ENCODE peak calls at places on chromosomes 3 and 15, in four cellular contexts. One of them, this sample, is unnamed.
A peak's percentile ranks its signal among the peaks of the same experiment; 100 is the strongest.

GRCh38 chr3:98540346-98540745 is 8.6 kb downstream of the GPR15 start:
- DNase-seq in CD8-positive, alpha-beta memory T cell: no peak
- DNase-seq in keratinocyte: no peak
- DNase-seq in A549: no peak
- DNase-seq in this sample: no peak

GRCh38 chr3:100089802-100090668 is 24.3 kb downstream of the FILIP1L start:
- DNase-seq in CD8-positive, alpha-beta memory T cell: no peak
- DNase-seq in keratinocyte: no peak
- DNase-seq in A549: peak; percentile 49
- DNase-seq in this sample: peak; percentile 60

GRCh38 chr3:78844307-78844706 is 923.5 kb downstream of the ROBO1 start:
- DNase-seq in CD8-positive, alpha-beta memory T cell: no peak
- DNase-seq in keratinocyte: no peak
- DNase-seq in A549: no peak
- DNase-seq in this sample: no peak

GRCh38 chr15:31263751-31264533 is 62.7 kb upstream of the KLF13 start:
- DNase-seq in CD8-positive, alpha-beta memory T cell: peak; percentile 57
- DNase-seq in keratinocyte: no peak
- DNase-seq in A549: no peak
- DNase-seq in this sample: peak; percentile 24

GRCh38 chr3:69309810-69310209 is 76.1 kb downstream of the FRMD4B start:
- DNase-seq in CD8-positive, alpha-beta memory T cell: no peak
- DNase-seq in keratinocyte: no peak
- DNase-seq in A549: peak; percentile 60
- DNase-seq in this sample: no peak

GRCh38 chr3:31958721-31959152 is 22.3 kb downstream of the OSBPL10 start:
- DNase-seq in CD8-positive, alpha-beta memory T cell: no peak
- DNase-seq in keratinocyte: no peak
- DNase-seq in A549: no peak
- DNase-seq in this sample: no peak

GRCh38 chr3:141257971-141258370 is 26.3 kb downstream of the PXYLP1 start:
- DNase-seq in CD8-positive, alpha-beta memory T cell: no peak
- DNase-seq in keratinocyte: no peak
- DNase-seq in A549: no peak
- DNase-seq in this sample: peak; percentile 2

GRCh38 chr15:96285715-96286367 is 44.7 kb upstream of the NR2F2 start:
- DNase-seq in CD8-positive, alpha-beta memory T cell: no peak
- DNase-seq in keratinocyte: no peak
- DNase-seq in A549: no peak
- DNase-seq in this sample: no peak

GRCh38 chr3:13896473-13897154 is 16.7 kb upstream of the WNT7A start:
- DNase-seq in CD8-positive, alpha-beta memory T cell: peak; percentile 32
- DNase-seq in keratinocyte: no peak
- DNase-seq in A549: peak; percentile 78
- DNase-seq in this sample: peak; percentile 77

GRCh38 chr3:124315215-124316033 is 323.5 kb upstream of the ROPN1 start:
- DNase-seq in CD8-positive, alpha-beta memory T cell: no peak
- DNase-seq in keratinocyte: no peak
- DNase-seq in A549: peak; percentile 25
- DNase-seq in this sample: no peak

GRCh38 chr3:120983841-120984240 is 75.8 kb downstream of the STXBP5L start:
- DNase-seq in CD8-positive, alpha-beta memory T cell: no peak
- DNase-seq in keratinocyte: no peak
- DNase-seq in A549: no peak
- DNase-seq in this sample: no peak

GRCh38 chr3:168002786-168003368 is 92.8 kb downstream of the GOLIM4 start:
- DNase-seq in CD8-positive, alpha-beta memory T cell: no peak
- DNase-seq in keratinocyte: peak; percentile 54
- DNase-seq in A549: peak; percentile 26
- DNase-seq in this sample: peak; percentile 5

GRCh38 chr15:90603893-90604292 is 74.2 kb downstream of the CRTC3 start:
- DNase-seq in CD8-positive, alpha-beta memory T cell: no peak
- DNase-seq in keratinocyte: no peak
- DNase-seq in A549: peak; percentile 47
- DNase-seq in this sample: no peak

GRCh38 chr3:72144773-72145505 is 360.0 kb upstream of the PROK2 start:
- DNase-seq in CD8-positive, alpha-beta memory T cell: no peak
- DNase-seq in keratinocyte: no peak
- DNase-seq in A549: no peak
- DNase-seq in this sample: no peak

GRCh38 chr3:187296915-187297314 is 5.4 kb upstream of the MASP1 start:
- DNase-seq in CD8-positive, alpha-beta memory T cell: no peak
- DNase-seq in keratinocyte: no peak
- DNase-seq in A549: no peak
- DNase-seq in this sample: no peak

GRCh38 chr15:99137877-99138276 is 33.0 kb downstream of the SYNM start:
- DNase-seq in CD8-positive, alpha-beta memory T cell: no peak
- DNase-seq in keratinocyte: no peak
- DNase-seq in A549: no peak
- DNase-seq in this sample: no peak

GRCh38 chr15:70267879-70268278 is 170.2 kb upstream of the TLE3 start:
- DNase-seq in CD8-positive, alpha-beta memory T cell: no peak
- DNase-seq in keratinocyte: peak; percentile 38
- DNase-seq in A549: no peak
- DNase-seq in this sample: no peak

GRCh38 chr15:69305204-69305931 is 6.7 kb downstream of the PAQR5 start:
- DNase-seq in CD8-positive, alpha-beta memory T cell: no peak
- DNase-seq in keratinocyte: no peak
- DNase-seq in A549: peak; percentile 99
- DNase-seq in this sample: no peak

GRCh38 chr3:195692361-195692700 is 28.4 kb upstream of the MUC20 start:
- DNase-seq in CD8-positive, alpha-beta memory T cell: no peak
- DNase-seq in keratinocyte: no peak
- DNase-seq in A549: no peak
- DNase-seq in this sample: no peak

GRCh38 chr3:44880284-44880683 is 5.9 kb downstream of the TGM4 start:
- DNase-seq in CD8-positive, alpha-beta memory T cell: no peak
- DNase-seq in keratinocyte: no peak
- DNase-seq in A549: no peak
- DNase-seq in this sample: no peak

GRCh38 chr3:46012246-46012645 is 15.0 kb downstream of the XCR1 start:
- DNase-seq in CD8-positive, alpha-beta memory T cell: no peak
- DNase-seq in keratinocyte: no peak
- DNase-seq in A549: no peak
- DNase-seq in this sample: no peak

GRCh38 chr3:17041009-17041408 is 156.3 kb downstream of the PLCL2 start:
- DNase-seq in CD8-positive, alpha-beta memory T cell: no peak
- DNase-seq in keratinocyte: no peak
- DNase-seq in A549: no peak
- DNase-seq in this sample: no peak

GRCh38 chr3:45921158-45922038 is 21.9 kb upstream of the CXCR6 start:
- DNase-seq in CD8-positive, alpha-beta memory T cell: no peak
- DNase-seq in keratinocyte: no peak
- DNase-seq in A549: no peak
- DNase-seq in this sample: no peak

GRCh38 chr15:51104512-51104911 is 9.8 kb upstream of the TNFAIP8L3 start:
- DNase-seq in CD8-positive, alpha-beta memory T cell: no peak
- DNase-seq in keratinocyte: no peak
- DNase-seq in A549: no peak
- DNase-seq in this sample: no peak

GRCh38 chr3:135007622-135008021 is 212.6 kb downstream of the EPHB1 start:
- DNase-seq in CD8-positive, alpha-beta memory T cell: no peak
- DNase-seq in keratinocyte: no peak
- DNase-seq in A549: no peak
- DNase-seq in this sample: no peak

GRCh38 chr3:78134496-78134895 is 1094.6 kb downstream of the ROBO2 start:
- DNase-seq in CD8-positive, alpha-beta memory T cell: no peak
- DNase-seq in keratinocyte: no peak
- DNase-seq in A549: no peak
- DNase-seq in this sample: no peak

GRCh38 chr3:50251220-50251619 is 15.2 kb downstream of the GNAI2 start:
- DNase-seq in CD8-positive, alpha-beta memory T cell: no peak
- DNase-seq in keratinocyte: peak; percentile 97
- DNase-seq in A549: peak; percentile 53
- DNase-seq in this sample: no peak

GRCh38 chr3:37961622-37962455 is 28.7 kb upstream of the VILL start:
- DNase-seq in CD8-positive, alpha-beta memory T cell: no peak
- DNase-seq in keratinocyte: no peak
- DNase-seq in A549: no peak
- DNase-seq in this sample: no peak

GRCh38 chr15:69659454-69660050 is 206.9 kb downstream of the RPLP1 start:
- DNase-seq in CD8-positive, alpha-beta memory T cell: no peak
- DNase-seq in keratinocyte: no peak
- DNase-seq in A549: no peak
- DNase-seq in this sample: no peak

GRCh38 chr3:100776736-100777135 is 67.4 kb downstream of the TFG start:
- DNase-seq in CD8-positive, alpha-beta memory T cell: no peak
- DNase-seq in keratinocyte: no peak
- DNase-seq in A549: no peak
- DNase-seq in this sample: no peak

GRCh38 chr3:136938334-136938733 is 19.4 kb upstream of the IL20RB start:
- DNase-seq in CD8-positive, alpha-beta memory T cell: no peak
- DNase-seq in keratinocyte: no peak
- DNase-seq in A549: no peak
- DNase-seq in this sample: no peak

GRCh38 chr3:79516795-79517194 is 251.0 kb downstream of the ROBO1 start:
- DNase-seq in CD8-positive, alpha-beta memory T cell: no peak
- DNase-seq in keratinocyte: no peak
- DNase-seq in A549: no peak
- DNase-seq in this sample: no peak

GRCh38 chr3:184620799-184621119 is 59.2 kb downstream of the EPHB3 start:
- DNase-seq in CD8-positive, alpha-beta memory T cell: no peak
- DNase-seq in keratinocyte: no peak
- DNase-seq in A549: no peak
- DNase-seq in this sample: no peak

GRCh38 chr3:172148702-172149565 is 109.6 kb downstream of the FNDC3B start:
- DNase-seq in CD8-positive, alpha-beta memory T cell: no peak
- DNase-seq in keratinocyte: no peak
- DNase-seq in A549: no peak
- DNase-seq in this sample: no peak

GRCh38 chr3:21561472-21561871 is 189.5 kb downstream of the ZNF385D start:
- DNase-seq in CD8-positive, alpha-beta memory T cell: no peak
- DNase-seq in keratinocyte: no peak
- DNase-seq in A549: no peak
- DNase-seq in this sample: no peak
- H3K9me3 ChIP-seq in CD8-positive, alpha-beta memory T cell: no peaks in the 10 kb centered on the region
- H3K9me3 ChIP-seq in keratinocyte: no peaks in the 10 kb centered on the region
- H3K9me3 ChIP-seq in A549: no peaks in the 10 kb centered on the region
- H3K9me3 ChIP-seq in this sample: no peaks in the 10 kb centered on the region

GRCh38 chr3:11589706-11590105 is 54.0 kb downstream of the VGLL4 start:
- DNase-seq in CD8-positive, alpha-beta memory T cell: no peak
- DNase-seq in keratinocyte: no peak
- DNase-seq in A549: no peak
- DNase-seq in this sample: no peak

GRCh38 chr3:11591006-11591360 is 52.7 kb downstream of the VGLL4 start:
- DNase-seq in CD8-positive, alpha-beta memory T cell: no peak
- DNase-seq in keratinocyte: no peak
- DNase-seq in A549: no peak
- DNase-seq in this sample: no peak

GRCh38 chr3:11587766-11588165 is 55.9 kb downstream of the VGLL4 start:
- DNase-seq in CD8-positive, alpha-beta memory T cell: no peak
- DNase-seq in keratinocyte: no peak
- DNase-seq in A549: no peak
- DNase-seq in this sample: no peak

GRCh38 chr3:11588755-11589154 is 55.0 kb downstream of the VGLL4 start:
- DNase-seq in CD8-positive, alpha-beta memory T cell: no peak
- DNase-seq in keratinocyte: no peak
- DNase-seq in A549: no peak
- DNase-seq in this sample: no peak

GRCh38 chr3:11588338-11588737 is 55.4 kb downstream of the VGLL4 start:
- DNase-seq in CD8-positive, alpha-beta memory T cell: no peak
- DNase-seq in keratinocyte: no peak
- DNase-seq in A549: no peak
- DNase-seq in this sample: no peak
- H3K4me1 ChIP-seq in CD8-positive, alpha-beta memory T cell: peaks cover 4% of the 10 kb centered on the region
- H3K4me1 ChIP-seq in keratinocyte: peaks cover 39% of the 10 kb centered on the region
- H3K4me1 ChIP-seq in A549: peaks cover 19% of the 10 kb centered on the region
- H3K4me1 ChIP-seq in this sample: peaks cover 11% of the 10 kb centered on the region

GRCh38 chr3:131053021-131053420 is 26.3 kb downstream of the NEK11 start:
- DNase-seq in CD8-positive, alpha-beta memory T cell: no peak
- DNase-seq in keratinocyte: no peak
- DNase-seq in A549: no peak
- DNase-seq in this sample: no peak

GRCh38 chr3:131047582-131047981 is 20.9 kb downstream of the NEK11 start:
- DNase-seq in CD8-positive, alpha-beta memory T cell: no peak
- DNase-seq in keratinocyte: no peak
- DNase-seq in A549: no peak
- DNase-seq in this sample: no peak

GRCh38 chr3:131048030-131048429 is 21.4 kb downstream of the NEK11 start:
- DNase-seq in CD8-positive, alpha-beta memory T cell: no peak
- DNase-seq in keratinocyte: no peak
- DNase-seq in A549: no peak
- DNase-seq in this sample: no peak
- H3K4me3 ChIP-seq in CD8-positive, alpha-beta memory T cell: no peak overlapping the region
- H3K4me3 ChIP-seq in keratinocyte: no peak overlapping the region
- H3K4me3 ChIP-seq in A549: no peak overlapping the region
- H3K4me3 ChIP-seq in this sample: peak overlapping the region; percentile 11

DNA sequence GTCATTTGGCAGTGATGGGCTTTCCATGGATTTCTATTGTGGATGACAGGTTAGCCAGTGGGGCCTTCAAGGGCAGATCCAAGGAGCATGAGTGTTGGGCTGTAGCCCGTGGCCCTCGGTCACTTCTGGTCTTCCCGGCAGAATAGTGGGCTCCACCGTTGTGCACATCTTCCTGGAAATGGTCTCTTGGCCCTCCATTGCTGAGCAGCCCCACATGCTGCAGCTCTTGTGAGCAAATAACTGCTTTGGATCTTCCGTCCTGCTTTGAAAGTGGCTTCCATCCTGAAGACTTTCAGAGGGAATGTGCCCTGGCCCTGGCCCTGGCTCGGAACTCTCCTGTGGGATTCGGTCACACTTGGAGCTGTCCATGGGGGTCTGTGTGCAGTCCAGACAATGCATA is 102.8 kb downstream of the SNRPN start:
- DNase-seq in CD8-positive, alpha-beta memory T cell: no peak
- DNase-seq in keratinocyte: no peak
- DNase-seq in A549: no peak
- DNase-seq in this sample: no peak
- H3K9me3 ChIP-seq in CD8-positive, alpha-beta memory T cell: peaks cover 99% of the 10 kb centered on the region
- H3K9me3 ChIP-seq in keratinocyte: peaks cover 91% of the 10 kb centered on the region
- H3K9me3 ChIP-seq in A549: peaks cover 67% of the 10 kb centered on the region
- H3K9me3 ChIP-seq in this sample: peaks cover 95% of the 10 kb centered on the region